ENCODE peak calls at places on chromosomes 3 and 15, in six cellular contexts. L is tibial nerve, D is HAP-1, R is HS-5, Z is NCI-H1092 treated with DMSO at 0.1 percent for 48 hours, P is T-helper 17 cell. F is an unnamed sample.

GRCh38 chr3:1462916-1463315 is 370.1 kb downstream of the CNTN6 start:
- DNase-seq in L (no peak), D (peak), R (no peak), Z (no peak), P (no peak), F (no peak)

GRCh38 chr3:111538687-111539086 is 3.3 kb upstream of the CD96 start:
- DNase-seq in L (no peak), D (no peak), R (peak), Z (no peak), P (no peak), F (no peak)

GRCh38 chr3:156792945-156793344 is 33.2 kb upstream of the LEKR1 start:
- DNase-seq in L (no peak), D (no peak), R (no peak), Z (no peak), P (no peak), F (no peak)

GRCh38 chr3:169562988-169563774 is 100.3 kb downstream of the MECOM start:
- DNase-seq in L (no peak), D (peak), R (no peak), Z (peak), P (no peak), F (peak)

GRCh38 chr3:54510506-54510905 is 388.2 kb downstream of the CACNA2D3 start:
- DNase-seq in L (no peak), D (no peak), R (no peak), Z (no peak), P (no peak), F (no peak)

GRCh38 chr3:76585794-76586392 is 454.0 kb upstream of the ROBO2 start:
- DNase-seq in L (no peak), D (no peak), R (no peak), Z (peak), P (no peak), F (no peak)

GRCh38 chr15:60634815-60635214 is 155.9 kb upstream of the ICE2 start:
- DNase-seq in L (no peak), D (no peak), R (no peak), Z (no peak), P (no peak), F (no peak)

GRCh38 chr3:129503387-129504010 is 24.9 kb upstream of the RHO start:
- DNase-seq in L (no peak), D (peak), R (no peak), Z (peak), P (no peak), F (no peak)

GRCh38 chr15:94602771-94603474 is 371.6 kb downstream of the MCTP2 start:
- DNase-seq in L (no peak), D (no peak), R (no peak), Z (peak), P (no peak), F (no peak)

F was measured in G401.